ENCODE peak calls at places on chromosomes 6 and 20, in five cellular contexts. E is NCI-H2081, X is NCI-H1105, H is GM23338, K is mammary epithelial cell. T is an unnamed sample.

GRCh38 chr6:126054258-126054702 is 67.9 kb downstream of the TRMT11 start:
- DNase-seq in E (no peak), X (no peak), H (no peak), K (no peak), T (no peak)

GRCh38 chr20:19809487-19809886 is 51.4 kb downstream of the RIN2 start:
- DNase-seq in E (no peak), X (no peak), H (no peak), K (no peak), T (no peak)

GRCh38 chr6:33812669-33813068 is 8.9 kb upstream of the MLN start:
- DNase-seq in E (peak), X (no peak), H (peak), K (peak), T (no peak)

GRCh38 chr6:36701401-36701991 is 3.9 kb downstream of the RAB44 start:
- DNase-seq in E (no peak), X (no peak), H (peak), K (no peak), T (no peak)

GRCh38 chr6:149545258-149545753 is 537 bp downstream of the PPIL4 start:
- DNase-seq in E (peak), X (no peak), H (peak), K (no peak), T (no peak)

GRCh38 chr6:131787955-131788712 is 19.7 kb upstream of the ENPP1 start:
- DNase-seq in E (peak), X (peak), H (peak), K (no peak), T (peak)

GRCh38 chr6:140076078-140076477 is 701.6 kb upstream of the CITED2 start:
- DNase-seq in E (no peak), X (no peak), H (no peak), K (no peak), T (no peak)

GRCh38 chr20:36613974-36614373 is 8.4 kb downstream of the RAB5IF start:
- DNase-seq in E (peak), X (no peak), H (no peak), K (peak), T (no peak)

GRCh38 chr6:151093706-151094105 is 146.1 kb upstream of the AKAP12 start:
- DNase-seq in E (no peak), X (no peak), H (no peak), K (no peak), T (no peak)

GRCh38 chr6:70599187-70599586 is 32.5 kb downstream of the SDHAF4 start:
- DNase-seq in E (no peak), X (no peak), H (no peak), K (no peak), T (no peak)

GRCh38 chr6:4957521-4958231 is 46.2 kb downstream of the RPP40 start:
- DNase-seq in E (no peak), X (no peak), H (peak), K (no peak), T (no peak)

GRCh38 chr6:169251822-169252804 is 1.5 kb downstream of the THBS2 start:
- DNase-seq in E (no peak), X (no peak), H (peak), K (no peak), T (peak)

GRCh38 chr6:45558858-45559257 is 181.1 kb upstream of the SUPT3H start:
- DNase-seq in E (no peak), X (no peak), H (no peak), K (no peak), T (no peak)

GRCh38 chr6:150723857-150724256 is 124.2 kb downstream of the PLEKHG1 start:
- DNase-seq in E (no peak), X (no peak), H (no peak), K (peak), T (no peak)

GRCh38 chr20:38173237-38174156 is 8.4 kb upstream of the TGM2 start:
- DNase-seq in E (no peak), X (no peak), H (peak), K (peak), T (no peak)

GRCh38 chr20:33702861-33703260 is 16.7 kb upstream of the E2F1 start:
- DNase-seq in E (no peak), X (peak), H (no peak), K (no peak), T (no peak)

GRCh38 chr20:57625181-57625958 is 5.1 kb upstream of the ZBP1 start:
- DNase-seq in E (no peak), X (no peak), H (no peak), K (no peak), T (no peak)

GRCh38 chr20:3000852-3001523 is 42.4 kb upstream of the GNRH2 start:
- DNase-seq in E (peak), X (peak), H (peak), K (peak), T (no peak)

GRCh38 chr6:91447086-91447485 is 860.2 kb upstream of the MAP3K7 start:
- DNase-seq in E (no peak), X (no peak), H (no peak), K (no peak), T (no peak)